ENCODE peak calls at places on chromosome 6, in four cellular contexts. S is HCT116, X is PC-3, K is GM23248. T is an unnamed sample.

GRCh38 chr6:30321692-30322388 is 4.9 kb upstream of the TRIM39 start:
- DNase-seq in S (no peak), X (no peak), K (peak; percentile 29), T (peak; percentile 17)

GRCh38 chr6:57310817-57311157 is 6.6 kb upstream of the PRIM2 start:
- DNase-seq in S (no peak), X (no peak), K (no peak), T (no peak)

GRCh38 chr6:27479319-27480182 is 6.6 kb upstream of the ZNF184 start:
- DNase-seq in S (peak; percentile 84), K (peak; percentile 95), X (peak; percentile 89), T (peak; percentile 87)

GRCh38 chr6:19329078-19329477 is 508.1 kb upstream of the ID4 start:
- DNase-seq in S (no peak), X (peak; percentile 16), K (no peak), T (no peak)

GRCh38 chr6:11425431-11425871 is 112.1 kb upstream of the TMEM170B start:
- DNase-seq in K (no peak), S (no peak), X (no peak), T (peak; percentile 66)

GRCh38 chr6:149037026-149037734 is 280.3 kb upstream of the TAB2 start:
- DNase-seq in K (no peak), X (no peak), S (no peak), T (peak; percentile 39)

GRCh38 chr6:105794870-105795269 is 291.3 kb upstream of the PRDM1 start:
- DNase-seq in S (no peak), X (peak; percentile 13), K (peak; percentile 35), T (no peak)

GRCh38 chr6:152271681-152272464 is 365.3 kb downstream of the SYNE1 start:
- DNase-seq in X (peak; percentile 64), S (no peak), K (peak; percentile 77), T (no peak)

GRCh38 chr6:87154641-87155271 is 609 bp upstream of the ZNF292 start:
- DNase-seq in S (no peak), K (peak; percentile 90), X (peak; percentile 59), T (no peak)

GRCh38 chr6:2522521-2522920 is 228.2 kb downstream of the MYLK4 start:
- DNase-seq in K (peak; percentile 29), X (peak; percentile 82), S (no peak), T (no peak)

GRCh38 chr6:166637001-166637400 is 9.9 kb upstream of the RPS6KA2 start:
- DNase-seq in K (no peak), X (no peak), S (no peak), T (no peak)

GRCh38 chr6:17038316-17038715 is 63.5 kb upstream of the STMND1 start:
- DNase-seq in K (peak; percentile 84), S (no peak), X (no peak), T (no peak)

GRCh38 chr6:20770776-20771175 is 236.5 kb downstream of the CDKAL1 start:
- DNase-seq in S (no peak), X (peak; percentile 2), K (peak; percentile 20), T (no peak)

GRCh38 chr6:36595168-36595818 is 1.1 kb downstream of the SRSF3 start:
- DNase-seq in S (no peak), K (peak; percentile 80), X (peak; percentile 38), T (peak; percentile 43)
- H3K4me3 ChIP-seq in S (peak overlapping the region; percentile 88), K (peak overlapping the region; percentile 96), X (peak overlapping the region; percentile 88), T (peak overlapping the region; percentile 93)

GRCh38 chr6:33670971-33671370 is 40.5 kb downstream of the UQCC2 start:
- DNase-seq in X (no peak), K (no peak), S (no peak), T (peak; percentile 20)
- TF ChIP-seq EZH2phosphoT487 in X (no peak), K (no peak), S (no peak), T (no peak)

DNA sequence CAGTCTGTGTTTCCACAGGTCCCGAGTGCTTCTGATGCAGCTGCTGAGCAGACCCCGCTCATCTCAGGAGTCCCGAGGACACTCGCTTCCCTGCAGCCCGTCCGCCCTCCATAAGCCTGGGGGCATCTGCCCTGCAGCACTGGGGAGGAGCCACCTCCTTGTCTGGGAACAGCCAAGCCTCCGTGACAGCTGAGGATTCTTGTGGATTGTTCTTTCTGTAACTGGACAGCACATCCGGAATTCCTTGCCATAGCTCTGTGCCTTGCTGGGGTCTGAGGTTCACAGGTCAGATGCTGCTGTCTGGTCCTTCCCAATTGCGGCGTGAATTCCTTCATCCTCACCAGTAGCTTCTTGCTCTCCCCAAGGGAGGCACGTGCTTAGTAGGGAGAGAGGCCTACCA is 38.4 kb upstream of the FNDC1 start:
- DNase-seq in X (no peak), S (no peak), K (no peak), T (no peak)
- H3K9ac ChIP-seq in X (no peak overlapping the region), S (no peak overlapping the region), K (no peak overlapping the region), T (no peak overlapping the region)

GRCh38 chr6:112330071-112330876 is 16.9 kb upstream of the RFPL4B start:
- DNase-seq in K (peak; percentile 82), S (no peak), X (peak; percentile 41), T (no peak)

GRCh38 chr6:112335736-112336135 is 11.4 kb upstream of the RFPL4B start:
- DNase-seq in X (no peak), S (no peak), K (peak; percentile 22), T (no peak)

GRCh38 chr6:112330877-112331260 is 16.3 kb upstream of the RFPL4B start:
- DNase-seq in K (no peak), S (no peak), X (no peak), T (no peak)

GRCh38 chr6:112332274-112332673 is 14.9 kb upstream of the RFPL4B start:
- DNase-seq in S (no peak), K (peak; percentile 77), X (no peak), T (no peak)

GRCh38 chr6:112331306-112331705 is 15.8 kb upstream of the RFPL4B start:
- DNase-seq in K (peak; percentile 70), S (no peak), X (no peak), T (no peak)
- H3K4me3 ChIP-seq in K (peak overlapping the region; percentile 34), S (no peak overlapping the region), X (no peak overlapping the region), T (no peak overlapping the region)

GRCh38 chr6:118216751-118217150 is 309.7 kb downstream of the SLC35F1 start:
- DNase-seq in S (no peak), X (peak; percentile 50), K (peak; percentile 74), T (no peak)
- TF ChIP-seq EZH2phosphoT487 in S (no peak), X (no peak), K (no peak), T (no peak)

DNA sequence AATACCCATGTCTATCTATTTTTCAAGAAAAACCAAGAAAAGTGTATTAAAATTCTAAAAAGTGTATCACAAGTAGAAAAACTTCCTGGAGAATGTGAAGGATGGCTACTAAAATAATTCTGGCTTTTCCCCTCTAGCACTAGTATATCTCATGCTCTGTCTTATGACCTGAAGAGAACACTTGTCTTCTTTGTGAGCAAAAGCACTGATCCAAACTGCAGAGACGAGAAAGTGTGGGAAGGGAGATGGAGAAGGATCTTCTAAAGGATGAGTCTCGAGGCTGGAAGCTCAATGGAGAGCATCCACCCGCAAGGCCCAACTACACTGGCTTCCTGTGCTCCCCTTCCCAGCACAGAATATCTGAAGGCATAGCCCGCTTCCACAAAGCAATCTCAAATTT is 23.5 kb downstream of the STX7 start:
- DNase-seq in S (no peak), K (no peak), X (no peak), T (no peak)
- H3K9ac ChIP-seq in S (no peak overlapping the region), K (peak overlapping the region; percentile 79), X (no peak overlapping the region), T (no peak overlapping the region)

GRCh38 chr6:28489366-28490190 is 26.0 kb downstream of the GPX6 start:
- DNase-seq in S (peak; percentile 62), K (peak; percentile 75), X (no peak), T (peak; percentile 90)
- H3K4me3 ChIP-seq in S (peak overlapping the region; percentile 24), K (peak overlapping the region; percentile 88), X (no peak overlapping the region), T (peak overlapping the region; percentile 65)

T was measured in neural progenitor cell.